ENCODE peak calls at places on chromosomes 6 and 20, in seven cellular contexts. Q, K, U, F, I, P and D are unnamed samples.

GRCh38 chr6:24861934-24862333 is 63.2 kb upstream of the ARMH2 start:
- DNase-seq in Q (no peak), K (no peak), U (peak), F (no peak), I (no peak), P (no peak), D (no peak)

GRCh38 chr20:48794360-48794759 is 33.4 kb downstream of the PREX1 start:
- DNase-seq in Q (no peak), K (no peak), U (no peak), F (no peak), I (no peak), P (no peak), D (no peak)

GRCh38 chr6:76330031-76330430 is 257.6 kb upstream of the IMPG1 start:
- DNase-seq in Q (no peak), K (no peak), U (no peak), F (no peak), I (no peak), P (no peak), D (no peak)

GRCh38 chr20:12702312-12702711 is 306.5 kb upstream of the SPTLC3 start:
- DNase-seq in Q (no peak), K (no peak), U (no peak), F (no peak), I (no peak), P (no peak), D (no peak)

GRCh38 chr20:35561268-35561667 is 19.4 kb downstream of the ERGIC3 start:
- DNase-seq in Q (peak), K (no peak), U (no peak), F (peak), I (no peak), P (peak), D (peak)

GRCh38 chr6:15627829-15628228 is 35.0 kb downstream of the DTNBP1 start:
- DNase-seq in Q (no peak), K (no peak), U (no peak), F (no peak), I (no peak), P (peak), D (no peak)

GRCh38 chr6:170052991-170053821 is 237.7 kb downstream of the DLL1 start:
- DNase-seq in Q (no peak), K (peak), U (no peak), F (no peak), I (peak), P (no peak), D (no peak)

GRCh38 chr6:7107578-7108195 is at the start of gene RREB1:
- DNase-seq in Q (peak), K (peak), U (no peak), F (peak), I (peak), P (peak), D (no peak)

GRCh38 chr6:145627451-145627850 is 107.9 kb downstream of the EPM2A start:
- DNase-seq in Q (no peak), K (peak), U (no peak), F (no peak), I (no peak), P (no peak), D (no peak)

GRCh38 chr20:51184289-51184688 is 161.4 kb upstream of the KCNG1 start:
- DNase-seq in Q (no peak), K (no peak), U (no peak), F (no peak), I (no peak), P (peak), D (no peak)

GRCh38 chr6:112752791-112753190 is 405.7 kb downstream of the RFPL4B start:
- DNase-seq in Q (no peak), K (no peak), U (no peak), F (no peak), I (no peak), P (no peak), D (no peak)

GRCh38 chr6:45922728-45923351 is 92.8 kb downstream of the CLIC5 start:
- DNase-seq in Q (peak), K (peak), U (no peak), F (peak), I (peak), P (peak), D (peak)

GRCh38 chr20:10524643-10525042 is 89.5 kb downstream of the SLX4IP start:
- DNase-seq in Q (peak), K (no peak), U (no peak), F (peak), I (no peak), P (peak), D (no peak)

GRCh38 chr20:38728911-38729642 is 4.8 kb downstream of the SLC32A1 start:
- DNase-seq in Q (no peak), K (no peak), U (no peak), F (no peak), I (no peak), P (no peak), D (no peak)

GRCh38 chr6:83808926-83809325 is 44.2 kb upstream of the RIPPLY2 start:
- DNase-seq in Q (no peak), K (no peak), U (no peak), F (no peak), I (no peak), P (no peak), D (no peak)

GRCh38 chr6:235763-236360 is 56.4 kb upstream of the DUSP22 start:
- DNase-seq in Q (peak), K (no peak), U (peak), F (no peak), I (no peak), P (peak), D (no peak)

GRCh38 chr6:44298864-44299263 is 14.3 kb downstream of the AARS2 start:
- DNase-seq in Q (no peak), K (peak), U (no peak), F (no peak), I (no peak), P (no peak), D (no peak)

GRCh38 chr20:1833728-1834726 is 61.2 kb upstream of the SIRPA start:
- DNase-seq in Q (no peak), K (no peak), U (no peak), F (no peak), I (no peak), P (no peak), D (no peak)

GRCh38 chr6:143657809-143658208 is 20.0 kb upstream of the PHACTR2 start:
- DNase-seq in Q (no peak), K (no peak), U (no peak), F (no peak), I (no peak), P (no peak), D (no peak)

GRCh38 chr6:53014034-53014433 is 18.9 kb upstream of the GSTA4 start:
- DNase-seq in Q (no peak), K (no peak), U (no peak), F (no peak), I (no peak), P (peak), D (no peak)

GRCh38 chr6:91534614-91535013 is 947.7 kb upstream of the MAP3K7 start:
- DNase-seq in Q (no peak), K (no peak), U (no peak), F (no peak), I (no peak), P (no peak), D (no peak)
- TF ChIP-seq CTCF in Q (no peak), K (no peak), U (no peak), F (no peak), I (no peak), P (no peak), D (no peak)

GRCh38 chr6:34240329-34241248 is 3.9 kb downstream of the HMGA1 start:
- DNase-seq in Q (no peak), K (peak), U (no peak), F (no peak), I (no peak), P (no peak), D (no peak)

GRCh38 chr6:34237722-34238506 is 1.2 kb downstream of the HMGA1 start:
- DNase-seq in Q (no peak), K (peak), U (no peak), F (peak), I (no peak), P (no peak), D (no peak)

GRCh38 chr6:34239893-34240292 is 3.2 kb downstream of the HMGA1 start:
- DNase-seq in Q (no peak), K (peak), U (no peak), F (no peak), I (no peak), P (no peak), D (no peak)

GRCh38 chr6:34238507-34239239 is 2.0 kb downstream of the HMGA1 start:
- DNase-seq in Q (no peak), K (peak), U (no peak), F (no peak), I (no peak), P (no peak), D (no peak)

DNA sequence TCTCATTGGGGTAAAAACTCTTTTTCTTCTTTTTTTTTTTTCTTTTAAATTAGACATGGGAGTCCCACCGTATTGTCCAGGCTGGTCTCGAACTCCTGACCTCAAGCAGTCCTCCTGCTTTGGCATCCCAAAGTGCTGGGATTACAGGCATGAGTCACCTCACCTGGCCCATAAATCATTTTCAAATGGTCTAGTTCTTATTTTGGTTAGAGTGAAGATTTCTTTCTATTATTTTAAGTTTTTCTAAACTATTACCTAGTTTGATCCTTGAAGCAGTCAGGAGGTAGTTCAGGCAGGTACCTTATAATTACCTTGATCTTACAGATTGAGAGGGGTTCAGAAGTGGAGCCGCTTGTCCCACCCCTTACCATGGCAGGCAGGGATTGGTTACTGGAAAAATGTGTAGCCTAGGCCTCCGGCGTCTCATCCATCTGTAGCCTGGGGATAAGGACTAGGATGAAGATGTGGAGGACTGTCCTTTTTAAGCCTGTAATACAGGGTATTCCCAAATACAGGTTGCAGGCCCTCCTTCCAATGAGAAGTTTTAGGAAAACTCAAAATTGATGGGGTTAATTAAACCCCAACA is 2.7 kb downstream of the HMGA1 start:
- DNase-seq in Q (no peak), K (no peak), U (no peak), F (no peak), I (no peak), P (no peak), D (no peak)
- H3K4me3 ChIP-seq in Q (peak), K (no peak), U (peak), F (peak), I (no peak), P (peak), D (peak)

GRCh38 chr20:8924539-8924938 is 144.3 kb upstream of the PLCB4 start:
- DNase-seq in Q (no peak), K (no peak), U (no peak), F (no peak), I (no peak), P (no peak), D (no peak)
- TF ChIP-seq CTCF in Q (no peak), K (no peak), U (no peak), F (no peak), I (no peak), P (no peak), D (no peak)

GRCh38 chr6:109076421-109076820 is 18.2 kb downstream of the SESN1 start:
- DNase-seq in Q (no peak), K (no peak), U (no peak), F (no peak), I (no peak), P (no peak), D (no peak)
- H3K4me3 ChIP-seq in Q (no peak), K (no peak), U (no peak), F (no peak), I (no peak), P (no peak), D (no peak)

GRCh38 chr6:2738373-2738979 is 12.2 kb downstream of the MYLK4 start:
- DNase-seq in Q (peak), K (no peak), U (no peak), F (peak), I (peak), P (peak), D (peak)
- TF ChIP-seq CTCF in Q (peak), K (peak), U (peak), F (peak), I (peak), P (peak), D (peak)

DNA sequence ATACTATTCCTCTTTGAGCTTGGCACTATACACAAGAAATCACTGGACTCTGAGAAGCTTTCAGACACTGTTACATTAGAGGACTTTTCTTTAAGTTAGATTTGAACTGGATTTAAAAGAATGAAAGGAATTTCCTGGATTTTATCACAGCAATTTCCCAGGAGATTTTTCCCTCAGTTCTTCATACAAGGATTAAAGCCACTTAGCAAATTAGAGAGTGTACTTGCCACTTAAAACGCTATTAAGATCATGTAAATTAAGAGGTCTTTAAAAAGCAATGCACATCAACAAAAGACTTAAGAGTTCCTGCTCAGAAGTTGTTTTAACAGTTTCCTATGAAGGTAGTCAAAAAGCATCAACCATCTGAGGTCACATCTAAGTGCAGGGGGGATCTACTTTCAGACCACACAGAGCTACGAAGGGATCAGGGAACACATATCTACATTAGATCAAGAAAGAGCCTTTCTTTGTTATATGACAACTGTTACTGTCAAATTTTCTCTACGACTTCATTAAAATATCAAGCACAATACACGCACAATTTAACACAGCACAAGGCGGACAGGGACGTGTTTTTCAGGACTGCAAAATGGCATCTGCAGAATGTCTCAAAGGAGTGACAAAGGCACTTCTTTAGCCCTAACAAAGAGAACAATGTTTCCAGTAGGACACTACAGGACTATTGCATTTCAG is 65.8 kb downstream of the EPB41L2 start:
- DNase-seq in Q (no peak), K (no peak), U (no peak), F (no peak), I (no peak), P (no peak), D (no peak)
- H3K4me3 ChIP-seq in Q (no peak), K (no peak), U (no peak), F (no peak), I (no peak), P (no peak), D (no peak)

GRCh38 chr20:17840423-17840822 is 128.2 kb downstream of the SNX5 start:
- DNase-seq in Q (no peak), K (no peak), U (no peak), F (no peak), I (no peak), P (no peak), D (no peak)
- TF ChIP-seq CTCF in Q (no peak), K (no peak), U (no peak), F (no peak), I (no peak), P (no peak), D (no peak)

GRCh38 chr6:155154158-155154830 is 109.5 kb upstream of the CLDN20 start:
- DNase-seq in Q (peak), K (no peak), U (no peak), F (no peak), I (no peak), P (peak), D (peak)
- H3K4me3 ChIP-seq in Q (no peak), K (no peak), U (no peak), F (no peak), I (no peak), P (no peak), D (no peak)